ENCODE peak calls at places on chromosomes 2 and 18, in six cellular contexts. One of them, this sample, is unnamed.

GRCh38 chr2:9473985-9474360 is 378 bp upstream of the IAH1 start:
- DNase-seq in NCI-H1694: no peak
- DNase-seq in type B pancreatic cell: no peak
- DNase-seq in ACHN: peak
- DNase-seq in NCI-H2081: peak
- DNase-seq in fibroblast of lung: no peak
- DNase-seq in this sample: peak

GRCh38 chr2:216090369-216090786 is 8.7 kb downstream of the TMEM169 start:
- DNase-seq in NCI-H1694: no peak
- DNase-seq in type B pancreatic cell: no peak
- DNase-seq in ACHN: no peak
- DNase-seq in fibroblast of lung: no peak
- DNase-seq in NCI-H2081: no peak
- DNase-seq in this sample: no peak

GRCh38 chr18:7601936-7602335 is 34.8 kb downstream of the PTPRM start:
- DNase-seq in NCI-H1694: peak
- DNase-seq in fibroblast of lung: no peak
- DNase-seq in ACHN: no peak
- DNase-seq in type B pancreatic cell: no peak
- DNase-seq in NCI-H2081: no peak
- DNase-seq in this sample: no peak

GRCh38 chr2:439540-440465 is 151.9 kb upstream of the ALKAL2 start:
- DNase-seq in type B pancreatic cell: no peak
- DNase-seq in fibroblast of lung: peak
- DNase-seq in NCI-H2081: no peak
- DNase-seq in NCI-H1694: no peak
- DNase-seq in ACHN: no peak
- DNase-seq in this sample: no peak

GRCh38 chr2:113164234-113164929 is 9.4 kb upstream of the PSD4 start:
- DNase-seq in fibroblast of lung: peak
- DNase-seq in ACHN: no peak
- DNase-seq in NCI-H2081: no peak
- DNase-seq in type B pancreatic cell: peak
- DNase-seq in NCI-H1694: peak
- DNase-seq in this sample: no peak

GRCh38 chr2:73851274-73851673 is 22.5 kb downstream of the STAMBP start:
- DNase-seq in NCI-H1694: peak
- DNase-seq in fibroblast of lung: no peak
- DNase-seq in NCI-H2081: no peak
- DNase-seq in ACHN: peak
- DNase-seq in type B pancreatic cell: no peak
- DNase-seq in this sample: no peak

GRCh38 chr18:41226186-41226585 is 728.8 kb upstream of the PIK3C3 start:
- DNase-seq in NCI-H1694: no peak
- DNase-seq in ACHN: no peak
- DNase-seq in fibroblast of lung: peak
- DNase-seq in type B pancreatic cell: no peak
- DNase-seq in NCI-H2081: no peak
- DNase-seq in this sample: no peak

GRCh38 chr2:64105676-64106461 is 38.4 kb downstream of the PELI1 start:
- DNase-seq in NCI-H2081: no peak
- DNase-seq in ACHN: peak
- DNase-seq in NCI-H1694: no peak
- DNase-seq in fibroblast of lung: no peak
- DNase-seq in type B pancreatic cell: no peak
- DNase-seq in this sample: no peak

GRCh38 chr2:128736689-128737545 is 418.2 kb upstream of the HS6ST1 start:
- DNase-seq in fibroblast of lung: peak
- DNase-seq in NCI-H1694: peak
- DNase-seq in ACHN: peak
- DNase-seq in type B pancreatic cell: peak
- DNase-seq in NCI-H2081: peak
- DNase-seq in this sample: peak

GRCh38 chr2:102356741-102357140 is 1.1 kb downstream of the IL18R1 start:
- DNase-seq in NCI-H2081: no peak
- DNase-seq in type B pancreatic cell: no peak
- DNase-seq in ACHN: no peak
- DNase-seq in NCI-H1694: no peak
- DNase-seq in fibroblast of lung: no peak
- DNase-seq in this sample: no peak

GRCh38 chr2:240134466-240134865 is 1.6 kb downstream of the COPS9 start:
- DNase-seq in ACHN: no peak
- DNase-seq in type B pancreatic cell: peak
- DNase-seq in NCI-H2081: no peak
- DNase-seq in NCI-H1694: no peak
- DNase-seq in fibroblast of lung: no peak
- DNase-seq in this sample: no peak

GRCh38 chr2:33810046-33810835 is 211.1 kb upstream of the FAM98A start:
- DNase-seq in type B pancreatic cell: no peak
- DNase-seq in NCI-H2081: no peak
- DNase-seq in ACHN: no peak
- DNase-seq in fibroblast of lung: no peak
- DNase-seq in NCI-H1694: no peak
- DNase-seq in this sample: no peak